ENCODE peak calls at places on chromosomes 3 and 15, in six cellular contexts. One of them, this sample, is unnamed. For H3K4me1, the result is how much of the 10 kb centered on the place peaks cover.

GRCh38 chr15:68106656-68107055 is 52.5 kb downstream of the PIAS1 start:
- DNase-seq in MM.1S: no peak
- DNase-seq in endothelial cell of umbilical vein: no peak
- DNase-seq in transverse colon: no peak
- DNase-seq in suprapubic skin: no peak
- DNase-seq in Peyer's patch: no peak
- DNase-seq in this sample: no peak

GRCh38 chr15:88621789-88622604 is 857 bp downstream of the AEN start:
- DNase-seq in MM.1S: peak
- DNase-seq in suprapubic skin: no peak
- DNase-seq in endothelial cell of umbilical vein: peak
- DNase-seq in transverse colon: peak
- DNase-seq in Peyer's patch: peak
- DNase-seq in this sample: no peak

GRCh38 chr3:107877936-107878335 is 212.9 kb downstream of the CD47 start:
- DNase-seq in endothelial cell of umbilical vein: no peak
- DNase-seq in Peyer's patch: no peak
- DNase-seq in transverse colon: no peak
- DNase-seq in suprapubic skin: no peak
- DNase-seq in MM.1S: no peak
- DNase-seq in this sample: no peak

GRCh38 chr3:98612587-98612986 is 19.2 kb upstream of the CPOX start:
- DNase-seq in Peyer's patch: no peak
- DNase-seq in endothelial cell of umbilical vein: no peak
- DNase-seq in MM.1S: peak
- DNase-seq in suprapubic skin: peak
- DNase-seq in transverse colon: peak
- DNase-seq in this sample: no peak

GRCh38 chr3:185208836-185209235 is 45.0 kb downstream of the EHHADH start:
- DNase-seq in suprapubic skin: no peak
- DNase-seq in endothelial cell of umbilical vein: no peak
- DNase-seq in Peyer's patch: no peak
- DNase-seq in MM.1S: no peak
- DNase-seq in transverse colon: no peak
- DNase-seq in this sample: no peak

GRCh38 chr15:50302581-50302980 is 37.1 kb upstream of the HDC start:
- DNase-seq in MM.1S: no peak
- DNase-seq in endothelial cell of umbilical vein: no peak
- DNase-seq in Peyer's patch: no peak
- DNase-seq in suprapubic skin: no peak
- DNase-seq in transverse colon: no peak
- DNase-seq in this sample: no peak

GRCh38 chr3:128481438-128481942 is 11.5 kb downstream of the GATA2 start:
- DNase-seq in Peyer's patch: no peak
- DNase-seq in endothelial cell of umbilical vein: peak
- DNase-seq in suprapubic skin: no peak
- DNase-seq in MM.1S: no peak
- DNase-seq in transverse colon: no peak
- DNase-seq in this sample: no peak

GRCh38 chr15:42273900-42274692 is 863 bp upstream of the TMEM87A start:
- DNase-seq in transverse colon: peak
- DNase-seq in endothelial cell of umbilical vein: peak
- DNase-seq in Peyer's patch: peak
- DNase-seq in suprapubic skin: peak
- DNase-seq in MM.1S: peak
- DNase-seq in this sample: peak

GRCh38 chr3:40524571-40525285 is at the start of gene ZNF621:
- DNase-seq in Peyer's patch: peak
- DNase-seq in MM.1S: peak
- DNase-seq in transverse colon: peak
- DNase-seq in endothelial cell of umbilical vein: peak
- DNase-seq in suprapubic skin: peak
- DNase-seq in this sample: peak

GRCh38 chr3:11619461-11619860 is 24.3 kb downstream of the VGLL4 start:
- DNase-seq in transverse colon: no peak
- DNase-seq in endothelial cell of umbilical vein: no peak
- DNase-seq in suprapubic skin: no peak
- DNase-seq in MM.1S: no peak
- DNase-seq in Peyer's patch: no peak
- DNase-seq in this sample: no peak

GRCh38 chr3:71498543-71498942 is 85.0 kb downstream of the FOXP1 start:
- DNase-seq in transverse colon: no peak
- DNase-seq in endothelial cell of umbilical vein: no peak
- DNase-seq in suprapubic skin: no peak
- DNase-seq in Peyer's patch: no peak
- DNase-seq in MM.1S: no peak
- DNase-seq in this sample: no peak

GRCh38 chr3:128353991-128354687 is 112.6 kb downstream of the DNAJB8 start:
- DNase-seq in endothelial cell of umbilical vein: peak
- DNase-seq in Peyer's patch: no peak
- DNase-seq in suprapubic skin: no peak
- DNase-seq in MM.1S: no peak
- DNase-seq in transverse colon: no peak
- DNase-seq in this sample: no peak

GRCh38 chr3:171459942-171460225 is 321 bp downstream of the TNIK start:
- DNase-seq in Peyer's patch: no peak
- DNase-seq in transverse colon: no peak
- DNase-seq in suprapubic skin: no peak
- DNase-seq in MM.1S: no peak
- DNase-seq in endothelial cell of umbilical vein: no peak
- DNase-seq in this sample: no peak

GRCh38 chr3:187104956-187105355 is 34.3 kb downstream of the RPL39L start:
- DNase-seq in Peyer's patch: no peak
- DNase-seq in transverse colon: no peak
- DNase-seq in endothelial cell of umbilical vein: no peak
- DNase-seq in suprapubic skin: no peak
- DNase-seq in MM.1S: no peak
- DNase-seq in this sample: no peak

DNA sequence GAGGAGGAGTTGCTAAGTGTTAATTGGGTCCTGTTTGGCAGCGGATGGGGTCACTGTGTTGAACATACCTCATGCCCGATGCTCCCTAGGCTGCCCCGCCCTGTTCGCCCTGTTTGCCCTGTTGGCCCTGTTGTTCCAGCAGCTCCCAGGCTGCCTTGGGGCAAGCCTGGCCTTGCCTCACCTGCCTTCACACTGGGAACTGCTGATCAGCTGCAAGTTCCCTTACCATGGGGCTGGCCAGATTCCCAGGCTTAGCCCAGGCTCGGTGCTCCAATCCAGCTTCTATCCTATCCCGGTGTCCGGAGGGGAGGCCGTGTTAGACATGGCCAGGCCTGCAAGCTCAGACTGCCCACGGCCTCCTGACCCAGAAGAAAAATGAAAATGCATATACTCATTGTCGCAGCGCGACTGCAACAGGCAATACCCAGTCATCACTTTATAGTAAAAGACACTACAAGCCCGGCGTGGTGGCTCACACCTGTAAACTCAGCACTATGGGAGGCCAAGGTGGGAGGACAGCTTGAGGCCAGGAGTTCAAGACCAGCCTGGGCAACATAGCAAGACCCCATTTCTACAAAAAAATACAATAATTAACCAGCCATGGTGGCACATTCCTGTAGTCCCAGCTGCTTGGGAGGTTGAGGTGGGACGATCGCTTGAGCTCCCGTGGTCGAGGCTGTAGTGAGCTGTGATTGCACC is 42.9 kb upstream of the ZNF710 start:
- DNase-seq in transverse colon: peak
- DNase-seq in endothelial cell of umbilical vein: no peak
- DNase-seq in Peyer's patch: no peak
- DNase-seq in MM.1S: no peak
- DNase-seq in suprapubic skin: peak
- DNase-seq in this sample: no peak
- H3K4me1 ChIP-seq in transverse colon: under half
- H3K4me1 ChIP-seq in endothelial cell of umbilical vein: under half
- H3K4me1 ChIP-seq in Peyer's patch: under half
- H3K4me1 ChIP-seq in MM.1S: under half
- H3K4me1 ChIP-seq in suprapubic skin: under half
- H3K4me1 ChIP-seq in this sample: under half

GRCh38 chr3:194130211-194130610 is 5.7 kb upstream of the HES1 start:
- DNase-seq in Peyer's patch: no peak
- DNase-seq in endothelial cell of umbilical vein: no peak
- DNase-seq in MM.1S: no peak
- DNase-seq in suprapubic skin: no peak
- DNase-seq in transverse colon: no peak
- DNase-seq in this sample: no peak
- H3K4me3 ChIP-seq in Peyer's patch: no peak
- H3K4me3 ChIP-seq in endothelial cell of umbilical vein: no peak
- H3K4me3 ChIP-seq in MM.1S: peak
- H3K4me3 ChIP-seq in suprapubic skin: no peak
- H3K4me3 ChIP-seq in transverse colon: peak
- H3K4me3 ChIP-seq in this sample: no peak

DNA sequence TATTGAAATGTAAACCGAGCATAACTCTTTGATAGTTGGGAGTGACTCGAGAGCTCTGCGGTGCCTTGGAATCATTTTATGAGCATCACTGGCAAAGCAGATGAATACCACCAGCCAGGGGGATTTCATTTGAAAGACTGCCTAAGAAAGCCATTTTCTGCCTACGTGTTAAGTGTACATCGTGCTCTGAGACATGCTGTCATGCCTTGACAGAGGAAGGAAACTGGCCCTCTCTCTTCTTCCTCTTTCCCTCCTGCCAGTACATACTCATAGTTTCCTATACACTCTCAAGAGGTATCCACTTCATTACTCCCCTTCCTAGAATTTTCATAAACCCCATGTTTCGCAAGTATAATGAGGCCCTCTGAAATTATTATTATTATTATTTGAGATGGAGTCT is 8.8 kb downstream of the BCL2A1 start:
- DNase-seq in endothelial cell of umbilical vein: no peak
- DNase-seq in transverse colon: no peak
- DNase-seq in MM.1S: no peak
- DNase-seq in suprapubic skin: no peak
- DNase-seq in Peyer's patch: no peak
- DNase-seq in this sample: no peak
- H3K4me1 ChIP-seq in endothelial cell of umbilical vein: under half
- H3K4me1 ChIP-seq in transverse colon: under half
- H3K4me1 ChIP-seq in MM.1S: under half
- H3K4me1 ChIP-seq in suprapubic skin: under half
- H3K4me1 ChIP-seq in Peyer's patch: under half
- H3K4me1 ChIP-seq in this sample: under half

DNA sequence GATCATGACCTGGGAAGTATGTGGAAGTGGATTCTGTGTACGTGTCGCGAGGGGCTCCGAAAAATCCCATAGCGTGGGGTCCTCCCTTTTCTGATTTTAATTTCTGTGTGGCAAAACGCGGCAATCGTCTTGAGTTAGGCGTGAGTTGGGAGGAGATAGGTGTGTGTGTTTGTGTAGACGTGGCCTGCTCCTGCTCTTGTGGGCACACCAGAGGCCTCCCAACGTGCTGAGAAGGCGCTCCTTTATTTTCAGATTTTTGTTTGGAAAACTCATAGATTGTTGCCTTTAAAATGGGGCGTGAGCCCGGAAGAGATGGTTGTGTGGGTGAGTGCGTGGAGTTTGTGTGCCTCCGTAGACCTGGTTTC is 1.3 kb downstream of the TRIM71 start:
- DNase-seq in suprapubic skin: no peak
- DNase-seq in transverse colon: no peak
- DNase-seq in MM.1S: no peak
- DNase-seq in Peyer's patch: no peak
- DNase-seq in endothelial cell of umbilical vein: no peak
- DNase-seq in this sample: no peak
- H3K4me3 ChIP-seq in suprapubic skin: peak
- H3K4me3 ChIP-seq in transverse colon: no peak
- H3K4me3 ChIP-seq in MM.1S: no peak
- H3K4me3 ChIP-seq in Peyer's patch: no peak
- H3K4me3 ChIP-seq in endothelial cell of umbilical vein: no peak
- H3K4me3 ChIP-seq in this sample: peak

This sample was measured in lung.